ENCODE peak calls at places on chromosome 4, in seven cellular contexts. C is fibroblast of lung, B is heart right ventricle, F is upper lobe of right lung, T is body of pancreas, U is psoas muscle, W is GM23248. M is an unnamed sample.
A peak's percentile ranks its signal among the peaks of the same experiment; 100 is the strongest.

GRCh38 chr4:174053895-174054294 is 229.6 kb downstream of the FBXO8 start:
- DNase-seq in W (no peak), T (no peak), C (no peak), U (no peak), F (no peak), B (no peak), M (no peak)

GRCh38 chr4:38867478-38868054 is at the start of gene FAM114A1:
- DNase-seq in F (peak; percentile 90), B (peak; percentile 83), T (peak; percentile 89), C (peak; percentile 86), U (peak; percentile 90), W (peak; percentile 95), M (peak; percentile 91)

GRCh38 chr4:53591372-53591892 is at the start of gene LNX1:
- DNase-seq in U (no peak), B (no peak), F (peak; percentile 87), T (peak; percentile 100), C (no peak), W (no peak), M (no peak)

GRCh38 chr4:89363786-89364185 is 56.2 kb upstream of the GPRIN3 start:
- DNase-seq in B (no peak), F (no peak), C (no peak), U (no peak), T (no peak), W (no peak), M (no peak)

GRCh38 chr4:70158576-70158975 is 4.5 kb downstream of the PRR27 start:
- DNase-seq in T (peak; percentile 71), U (no peak), W (no peak), C (no peak), B (no peak), F (peak; percentile 51), M (no peak)

GRCh38 chr4:25926473-25926872 is 12.5 kb downstream of the SMIM20 start:
- DNase-seq in F (no peak), C (no peak), W (no peak), B (no peak), U (no peak), T (peak; percentile 36), M (no peak)

GRCh38 chr4:30757357-30757756 is 37.2 kb downstream of the PCDH7 start:
- DNase-seq in T (no peak), B (no peak), U (no peak), F (no peak), W (peak; percentile 85), C (peak; percentile 76), M (no peak)

GRCh38 chr4:33722800-33723511 is 2521.4 kb downstream of the ARAP2 start:
- DNase-seq in U (no peak), F (no peak), C (peak; percentile 62), B (no peak), W (peak; percentile 64), T (no peak), M (no peak)

GRCh38 chr4:48017108-48017527 is 546 bp downstream of the NIPAL1 start:
- DNase-seq in U (peak; percentile 55), C (peak; percentile 17), B (peak; percentile 22), T (peak; percentile 45), F (peak; percentile 78), W (peak; percentile 89), M (no peak)

GRCh38 chr4:53186714-53187358 is 179.0 kb downstream of the SCFD2 start:
- DNase-seq in F (no peak), B (no peak), T (no peak), W (no peak), C (no peak), U (no peak), M (no peak)

GRCh38 chr4:7978489-7978888 is 38.8 kb upstream of the AFAP1 start:
- DNase-seq in T (no peak), U (no peak), C (no peak), B (no peak), W (no peak), F (no peak), M (no peak)

GRCh38 chr4:6782846-6783110 is 251 bp downstream of the KIAA0232 start:
- DNase-seq in F (no peak), C (no peak), U (no peak), W (no peak), T (no peak), B (no peak), M (no peak)

GRCh38 chr4:153154010-153154975 is 50.0 kb upstream of the TRIM2 start:
- DNase-seq in C (peak; percentile 63), U (no peak), B (no peak), W (peak; percentile 60), T (no peak), F (no peak), M (peak; percentile 72)

GRCh38 chr4:94722748-94723147 is 35.0 kb upstream of the BMPR1B start:
- DNase-seq in W (no peak), U (no peak), C (no peak), F (no peak), T (no peak), B (no peak), M (peak; percentile 32)

DNA sequence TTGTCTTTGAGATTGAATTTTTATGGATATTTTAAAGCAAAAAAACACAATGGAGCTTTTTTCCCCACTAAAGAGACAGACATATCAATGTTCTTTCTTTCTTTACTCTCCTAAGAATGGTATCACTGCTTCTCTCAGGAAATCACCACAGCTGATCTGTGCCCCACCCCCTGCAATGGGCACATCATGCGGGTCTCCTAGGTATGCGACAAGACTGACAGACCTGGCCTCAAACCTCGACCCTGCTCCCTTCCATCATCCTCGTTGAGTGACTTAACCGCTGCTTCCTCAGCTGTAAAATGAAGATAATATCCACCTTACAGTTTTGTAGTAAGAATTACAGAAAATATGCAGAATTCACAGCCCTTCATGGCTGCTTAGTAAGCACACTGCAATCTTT is 58.3 kb downstream of the LEF1 start:
- DNase-seq in W (no peak), C (no peak), U (no peak), F (no peak), T (no peak), B (no peak), M (no peak)
- H3K4me1 ChIP-seq in W (no peaks in the 10 kb centered on the region), C (no peaks in the 10 kb centered on the region), U (no peaks in the 10 kb centered on the region), F (no peaks in the 10 kb centered on the region), T (peaks cover 4% of the 10 kb centered on the region), B (no peaks in the 10 kb centered on the region), M (no peaks in the 10 kb centered on the region)

GRCh38 chr4:41540687-41541086 is 2.7 kb downstream of the LIMCH1 start:
- DNase-seq in W (no peak), T (no peak), C (no peak), B (no peak), U (no peak), F (no peak), M (no peak)

GRCh38 chr4:41538017-41538733 is at the start of gene LIMCH1:
- DNase-seq in U (peak; percentile 87), T (peak; percentile 7), W (peak; percentile 59), C (peak; percentile 47), F (peak; percentile 67), B (peak; percentile 82), M (peak; percentile 95)

GRCh38 chr4:41539711-41540110 is 1.8 kb downstream of the LIMCH1 start:
- DNase-seq in U (no peak), F (no peak), C (no peak), B (no peak), T (no peak), W (no peak), M (no peak)

GRCh38 chr4:41537267-41537890 is 578 bp upstream of the LIMCH1 start:
- DNase-seq in T (no peak), W (no peak), C (no peak), B (no peak), F (no peak), U (no peak), M (peak; percentile 74)

DNA sequence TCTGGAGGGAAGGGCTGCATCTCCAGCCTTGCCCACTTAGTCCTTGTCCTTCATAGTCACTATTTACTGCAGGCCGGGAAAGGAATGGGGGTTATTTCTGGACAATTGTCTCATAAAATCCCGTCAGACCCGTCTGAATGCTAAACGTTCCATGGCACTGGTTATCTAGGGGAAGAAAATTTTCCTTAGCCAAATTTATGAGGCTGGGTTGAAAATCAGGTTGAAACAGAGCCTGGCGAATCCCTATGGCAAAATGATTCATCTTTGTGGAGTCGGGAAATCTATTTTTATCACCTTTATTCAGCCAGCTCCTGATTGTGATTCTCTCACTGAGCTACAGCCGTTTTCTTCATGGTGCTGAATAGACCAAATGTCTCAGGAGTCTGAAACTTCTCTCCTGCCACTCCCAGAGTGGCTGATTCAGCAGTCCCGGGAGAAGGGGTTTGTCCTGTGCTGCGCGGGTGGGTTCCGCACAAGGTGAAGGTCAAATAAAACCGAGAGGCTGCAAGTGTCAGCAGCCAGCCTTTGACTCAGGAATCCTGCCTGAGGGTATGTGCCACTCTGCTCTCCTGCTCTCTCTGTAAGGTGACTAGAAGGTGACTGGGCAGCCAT is 1.0 kb downstream of the LIMCH1 start:
- DNase-seq in C (no peak), B (peak; percentile 25), U (no peak), W (peak; percentile 37), F (no peak), T (no peak), M (peak; percentile 45)
- H3K27ac ChIP-seq in C (no peak overlapping the region), B (peak overlapping the region; percentile 93), U (peak overlapping the region; percentile 90), W (no peak overlapping the region), F (peak overlapping the region; percentile 72), T (no peak overlapping the region), M (peak overlapping the region; percentile 64)

GRCh38 chr4:128837679-128838078 is 28.2 kb downstream of the JADE1 start:
- DNase-seq in W (no peak), B (no peak), T (no peak), F (no peak), U (no peak), C (no peak), M (no peak)
- H3K4me1 ChIP-seq in W (peaks cover 17% of the 10 kb centered on the region), B (peaks cover 80% of the 10 kb centered on the region), T (peaks cover 97% of the 10 kb centered on the region), F (peaks cover 15% of the 10 kb centered on the region), U (peaks cover 81% of the 10 kb centered on the region), C (peaks cover 2% of the 10 kb centered on the region), M (no peaks in the 10 kb centered on the region)

GRCh38 chr4:76947369-76947768 is 2.2 kb upstream of the SEPTIN11 start:
- DNase-seq in W (no peak), F (no peak), T (peak; percentile 47), B (no peak), C (no peak), U (no peak), M (no peak)
- H3K27ac ChIP-seq in W (no peak overlapping the region), F (no peak overlapping the region), T (no peak overlapping the region), B (no peak overlapping the region), C (no peak overlapping the region), U (no peak overlapping the region), M (no peak overlapping the region)

M was measured in SJCRH30.